ENCODE peak calls at places on chromosomes 11 and 22, in nine cellular contexts. Y is neural progenitor cell, L is IMR-90, O is left ventricle myocardium inferior, B is GM23338, K is colonic mucosa, Z is neuronal stem cell, R is Peyer's patch, U is aorta. T is an unnamed sample.

GRCh38 chr11:9861860-9862725 is 198.2 kb downstream of the SWAP70 start:
- DNase-seq in Y (peak; percentile 83), L (peak; percentile 75), O (no peak), B (peak; percentile 85), K (peak; percentile 66), Z (peak; percentile 44), R (peak; percentile 81), U (no peak), T (peak; percentile 57)

GRCh38 chr22:46240073-46240472 is 10.0 kb downstream of the CDPF1 start:
- DNase-seq in Y (no peak), L (no peak), O (no peak), B (no peak), K (no peak), Z (no peak), R (no peak), U (no peak), T (no peak)

GRCh38 chr11:116465056-116465455 is 307.7 kb downstream of the BUD13 start:
- DNase-seq in Y (no peak), L (no peak), O (no peak), B (no peak), K (no peak), Z (no peak), R (no peak), U (no peak), T (no peak)

GRCh38 chr22:19756288-19757128 is 4.1 kb upstream of the TBX1 start:
- DNase-seq in Y (peak; percentile 74), L (no peak), O (no peak), B (peak; percentile 73), K (peak; percentile 49), Z (no peak), R (peak; percentile 88), U (no peak), T (peak; percentile 58)

GRCh38 chr11:82718307-82718706 is 15.4 kb downstream of the FAM181B start:
- DNase-seq in Y (peak; percentile 80), L (peak; percentile 49), O (no peak), B (peak; percentile 85), K (no peak), Z (peak; percentile 57), R (no peak), U (peak; percentile 46), T (peak; percentile 48)

GRCh38 chr11:85821636-85822035 is 10.7 kb upstream of the SYTL2 start:
- DNase-seq in Y (no peak), L (peak; percentile 56), O (no peak), B (no peak), K (peak; percentile 77), Z (no peak), R (no peak), U (no peak), T (peak; percentile 44)

GRCh38 chr11:40292636-40293585 is 1166.5 kb downstream of the LRRC4C start:
- DNase-seq in Y (peak; percentile 46), L (no peak), O (no peak), B (peak; percentile 52), K (no peak), Z (no peak), R (no peak), U (no peak), T (no peak)

GRCh38 chr11:117600261-117600783 is 196.7 kb downstream of the DSCAML1 start:
- DNase-seq in Y (peak; percentile 63), L (no peak), O (no peak), B (no peak), K (no peak), Z (no peak), R (no peak), U (no peak), T (no peak)

GRCh38 chr11:70139785-70140410 is 61.8 kb downstream of the ANO1 start:
- DNase-seq in Y (no peak), L (no peak), O (no peak), B (no peak), K (no peak), Z (no peak), R (peak; percentile 58), U (no peak), T (no peak)

GRCh38 chr11:70138403-70138802 is 60.3 kb downstream of the ANO1 start:
- DNase-seq in Y (no peak), L (no peak), O (no peak), B (peak; percentile 49), K (no peak), Z (no peak), R (no peak), U (no peak), T (no peak)

GRCh38 chr11:70135142-70136132 is 57.3 kb downstream of the ANO1 start:
- DNase-seq in Y (peak; percentile 51), L (peak; percentile 24), O (no peak), B (no peak), K (no peak), Z (no peak), R (no peak), U (no peak), T (no peak)

GRCh38 chr11:70134490-70134889 is 56.4 kb downstream of the ANO1 start:
- DNase-seq in Y (no peak), L (no peak), O (no peak), B (no peak), K (no peak), Z (no peak), R (no peak), U (no peak), T (no peak)

DNA sequence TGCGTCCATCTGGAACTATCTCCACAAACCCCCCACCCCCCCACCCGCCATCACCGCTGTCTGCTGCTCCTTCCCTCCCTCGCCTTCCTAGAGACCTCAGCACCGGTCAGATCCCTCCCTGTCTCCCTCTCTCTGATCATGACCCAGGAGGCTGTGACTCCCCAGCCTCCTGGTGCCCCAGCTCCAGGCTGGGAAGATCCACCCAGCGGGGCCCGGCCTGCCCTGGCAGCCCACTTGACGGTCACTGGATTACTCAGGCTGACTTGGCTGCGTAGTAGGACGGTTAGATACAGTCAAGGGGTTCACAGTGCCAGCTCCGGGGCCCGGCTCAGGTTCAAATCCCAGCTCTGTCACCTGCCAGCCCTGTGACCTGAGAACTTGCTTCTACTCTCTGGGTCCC is 59.3 kb downstream of the ANO1 start:
- DNase-seq in Y (no peak), L (no peak), O (no peak), B (no peak), K (no peak), Z (no peak), R (no peak), U (no peak), T (no peak)
- H3K27me3 ChIP-seq in Y (peaks cover 57% of the 10 kb centered on the region), L (no peaks in the 10 kb centered on the region), O (peaks cover 17% of the 10 kb centered on the region), B (no peaks in the 10 kb centered on the region), K (no peaks in the 10 kb centered on the region), Z (peaks cover 15% of the 10 kb centered on the region), R (no peaks in the 10 kb centered on the region), U (no peaks in the 10 kb centered on the region), T (no peaks in the 10 kb centered on the region)

DNA sequence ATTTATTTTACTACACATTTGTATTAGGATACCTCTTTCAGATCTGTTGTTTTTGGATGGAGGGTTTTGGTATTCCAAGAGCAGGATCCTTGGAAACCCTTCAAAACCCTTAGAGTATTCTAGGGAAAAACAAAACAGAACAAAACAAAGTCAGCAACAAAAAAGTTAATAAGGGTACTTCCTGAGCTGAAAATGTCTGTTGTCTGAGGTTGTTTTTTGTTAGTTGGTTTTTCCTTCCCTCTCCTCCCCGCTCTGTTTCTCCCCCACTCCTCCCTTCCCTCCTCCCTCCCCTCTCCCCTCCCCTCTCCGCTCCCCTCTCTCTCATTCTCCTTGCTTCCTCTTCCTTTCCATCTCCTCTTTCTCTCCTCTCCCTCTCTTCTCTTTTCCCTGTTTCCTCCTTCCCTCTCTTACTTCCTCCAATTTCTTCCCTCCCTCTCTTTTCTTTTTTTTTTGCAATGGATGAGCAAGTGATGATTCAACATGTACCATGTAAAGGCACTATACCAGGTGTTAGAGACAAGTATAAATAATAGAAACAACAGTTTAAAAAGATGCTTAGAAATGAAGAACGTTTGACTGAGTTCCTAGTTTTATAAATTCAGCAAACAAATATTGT is 160.6 kb downstream of the TMEM135 start:
- DNase-seq in Y (no peak), L (peak; percentile 8), O (no peak), B (peak; percentile 26), K (no peak), Z (no peak), R (no peak), U (no peak), T (no peak)
- H3K4me1 ChIP-seq in Y (no peaks in the 10 kb centered on the region), L (no peaks in the 10 kb centered on the region), O (peaks cover 9% of the 10 kb centered on the region), B (peaks cover 5% of the 10 kb centered on the region), K (no peaks in the 10 kb centered on the region), Z (no peaks in the 10 kb centered on the region), R (no peaks in the 10 kb centered on the region), U (no peaks in the 10 kb centered on the region), T (no peaks in the 10 kb centered on the region)

GRCh38 chr22:20957118-20957690 is 9.9 kb upstream of the AIFM3 start:
- DNase-seq in Y (peak; percentile 42), L (no peak), O (no peak), B (peak; percentile 71), K (no peak), Z (no peak), R (peak; percentile 63), U (no peak), T (peak; percentile 50)

GRCh38 chr22:20955548-20955947 is 11.5 kb upstream of the AIFM3 start:
- DNase-seq in Y (no peak), L (no peak), O (no peak), B (no peak), K (no peak), Z (no peak), R (no peak), U (no peak), T (no peak)

GRCh38 chr22:20953668-20954500 is 13.2 kb upstream of the AIFM3 start:
- DNase-seq in Y (no peak), L (peak; percentile 47), O (no peak), B (no peak), K (no peak), Z (no peak), R (no peak), U (no peak), T (peak; percentile 53)

GRCh38 chr22:20957691-20958440 is 9.2 kb upstream of the AIFM3 start:
- DNase-seq in Y (peak; percentile 65), L (no peak), O (peak; percentile 33), B (peak; percentile 82), K (peak; percentile 79), Z (no peak), R (peak; percentile 73), U (no peak), T (no peak)

GRCh38 chr22:20956258-20957117 is 10.6 kb upstream of the AIFM3 start:
- DNase-seq in Y (peak; percentile 63), L (peak; percentile 25), O (no peak), B (peak; percentile 87), K (peak; percentile 89), Z (no peak), R (peak; percentile 85), U (no peak), T (peak; percentile 35)
- H3K27ac ChIP-seq in Y (no peak overlapping the region), L (no peak overlapping the region), O (no peak overlapping the region), B (no peak overlapping the region), K (peak overlapping the region; percentile 88), Z (no peak overlapping the region), R (peak overlapping the region; percentile 89), U (no peak overlapping the region), T (no peak overlapping the region)

GRCh38 chr22:48175721-48176120 is 1413.3 kb downstream of the TBC1D22A start:
- DNase-seq in Y (no peak), L (no peak), O (no peak), B (no peak), K (no peak), Z (no peak), R (no peak), U (no peak), T (no peak)

GRCh38 chr22:48178536-48178935 is 1416.1 kb downstream of the TBC1D22A start:
- DNase-seq in Y (no peak), L (no peak), O (no peak), B (no peak), K (no peak), Z (no peak), R (no peak), U (no peak), T (no peak)

GRCh38 chr22:48179571-48180546 is 1417.4 kb downstream of the TBC1D22A start:
- DNase-seq in Y (no peak), L (no peak), O (no peak), B (no peak), K (no peak), Z (no peak), R (no peak), U (no peak), T (no peak)

GRCh38 chr22:48180631-48181030 is 1418.2 kb downstream of the TBC1D22A start:
- DNase-seq in Y (no peak), L (no peak), O (no peak), B (no peak), K (no peak), Z (no peak), R (no peak), U (no peak), T (no peak)

GRCh38 chr22:48177591-48177990 is 1415.1 kb downstream of the TBC1D22A start:
- DNase-seq in Y (no peak), L (no peak), O (no peak), B (no peak), K (no peak), Z (no peak), R (no peak), U (no peak), T (no peak)
- H3K27me3 ChIP-seq in Y (no peaks in the 10 kb centered on the region), L (no peaks in the 10 kb centered on the region), O (peaks cover 81% of the 10 kb centered on the region), B (no peaks in the 10 kb centered on the region), K (no peaks in the 10 kb centered on the region), Z (no peaks in the 10 kb centered on the region), R (no peaks in the 10 kb centered on the region), U (no peaks in the 10 kb centered on the region), T (no peaks in the 10 kb centered on the region)

T was measured in body of pancreas.